ENCODE peak calls at places on chromosomes 13 and 19, in four cellular contexts. F is NCI-H774; E is activated T-helper 9 cell treated with anti-CD3 and anti-CD28 coated beads, Interleukin-2, amount 50 U/mL, for 16 hours; B is effector memory CD4-positive, alpha-beta T cell. V is an unnamed sample.

GRCh38 chr13:98386632-98387031 is 190.3 kb downstream of the STK24 start:
- DNase-seq in F (no peak), E (no peak), B (no peak), V (no peak)

GRCh38 chr13:68944272-68944671 is 1163.4 kb upstream of the ATXN8OS start:
- DNase-seq in F (no peak), E (no peak), B (no peak), V (no peak)

GRCh38 chr19:13938361-13939027 is at the start of gene PODNL1:
- DNase-seq in F (no peak), E (no peak), B (no peak), V (no peak)

GRCh38 chr19:36140289-36141038 is 598 bp downstream of the CAPNS1 start:
- DNase-seq in F (peak), E (peak), B (peak), V (no peak)

GRCh38 chr19:6861683-6862286 is 25.6 kb upstream of the ADGRE1 start:
- DNase-seq in F (no peak), E (no peak), B (no peak), V (no peak)

GRCh38 chr13:28440774-28441532 is 54.0 kb downstream of the FLT1 start:
- DNase-seq in F (no peak), E (no peak), B (no peak), V (no peak)

GRCh38 chr13:101757446-101758039 is 305.1 kb downstream of the ITGBL1 start:
- DNase-seq in F (peak), E (no peak), B (no peak), V (no peak)

GRCh38 chr19:17557461-17557860 is 2.0 kb downstream of the COLGALT1 start:
- DNase-seq in F (no peak), E (no peak), B (no peak), V (no peak)

GRCh38 chr13:95641961-95642621 is 2.4 kb downstream of the DZIP1 start:
- DNase-seq in F (no peak), E (no peak), B (no peak), V (no peak)

V was measured in activated T-helper 1 cell treated with Interleukin-2 at 50 U/mL for 16 hours.